ENCODE peak calls at places on chromosomes 6 and 20, in seven cellular contexts. Q is esophagus muscularis mucosa, O is heart left ventricle, V is fibroblast of the aortic adventitia, A is GM20000, Z is endothelial cell of umbilical vein, K is Panc1. D is an unnamed sample.

GRCh38 chr6:7033202-7033601 is 74.6 kb upstream of the RREB1 start:
- DNase-seq in Q (no peak), O (peak; percentile 43), V (no peak), A (no peak), Z (no peak), K (no peak), D (no peak)

GRCh38 chr20:15930324-15931305 is 642.6 kb downstream of the KIF16B start:
- DNase-seq in Q (peak; percentile 79), O (no peak), V (no peak), A (no peak), Z (peak; percentile 54), K (no peak), D (peak; percentile 38)

GRCh38 chr20:33024263-33024601 is 7.2 kb upstream of the BPIFB6 start:
- DNase-seq in Q (no peak), O (no peak), V (no peak), A (no peak), Z (no peak), K (no peak), D (no peak)

GRCh38 chr6:98117072-98117471 is 717.3 kb upstream of the POU3F2 start:
- DNase-seq in Q (no peak), O (no peak), V (no peak), A (no peak), Z (no peak), K (no peak), D (no peak)

GRCh38 chr6:117072781-117073180 is 192.6 kb upstream of the VGLL2 start:
- DNase-seq in Q (no peak), O (no peak), V (no peak), A (no peak), Z (no peak), K (no peak), D (no peak)

GRCh38 chr6:118387921-118388701 is 160.0 kb upstream of the PLN start:
- DNase-seq in Q (no peak), O (no peak), V (peak; percentile 80), A (no peak), Z (peak; percentile 97), K (peak; percentile 76), D (no peak)

GRCh38 chr6:32192608-32193039 is at the start of gene GPSM3:
- DNase-seq in Q (no peak), O (peak; percentile 77), V (no peak), A (peak; percentile 44), Z (peak; percentile 57), K (no peak), D (no peak)

GRCh38 chr20:46978871-46979536 is 84.4 kb downstream of the EYA2 start:
- DNase-seq in Q (no peak), O (peak; percentile 26), V (no peak), A (no peak), Z (no peak), K (no peak), D (no peak)

GRCh38 chr6:14889172-14889571 is 356.7 kb upstream of the JARID2 start:
- DNase-seq in Q (no peak), O (no peak), V (peak; percentile 12), A (no peak), Z (no peak), K (no peak), D (no peak)

GRCh38 chr6:133606833-133607232 is 282.1 kb upstream of the TCF21 start:
- DNase-seq in Q (no peak), O (no peak), V (no peak), A (no peak), Z (no peak), K (no peak), D (no peak)

GRCh38 chr6:112332274-112332673 is 14.9 kb upstream of the RFPL4B start:
- DNase-seq in Q (no peak), O (no peak), V (no peak), A (no peak), Z (no peak), K (no peak), D (no peak)

GRCh38 chr6:17470953-17471335 is 77.5 kb downstream of the CAP2 start:
- DNase-seq in Q (no peak), O (no peak), V (peak; percentile 85), A (no peak), Z (no peak), K (no peak), D (no peak)

GRCh38 chr6:17470209-17470952 is 77.0 kb downstream of the CAP2 start:
- DNase-seq in Q (no peak), O (no peak), V (peak; percentile 58), A (no peak), Z (no peak), K (no peak), D (no peak)

GRCh38 chr6:17466707-17467106 is 73.3 kb downstream of the CAP2 start:
- DNase-seq in Q (no peak), O (no peak), V (no peak), A (no peak), Z (no peak), K (no peak), D (no peak)

GRCh38 chr6:17472653-17473183 is 79.3 kb downstream of the CAP2 start:
- DNase-seq in Q (no peak), O (no peak), V (no peak), A (no peak), Z (no peak), K (no peak), D (no peak)

GRCh38 chr6:17469006-17469972 is 75.9 kb downstream of the CAP2 start:
- DNase-seq in Q (no peak), O (no peak), V (peak; percentile 7), A (no peak), Z (peak; percentile 85), K (no peak), D (no peak)
- TF ChIP-seq CTCF in Q (peak; percentile 54), O (peak; percentile 33), V (no peak), A (no peak), Z (peak; percentile 62), K (peak; percentile 8), D (no peak)

GRCh38 chr6:24855389-24856245 is 56.9 kb upstream of the ARMH2 start:
- DNase-seq in Q (no peak), O (peak; percentile 55), V (peak; percentile 81), A (peak; percentile 73), Z (peak; percentile 70), K (peak; percentile 45), D (peak; percentile 56)

GRCh38 chr6:24854077-24854670 is 55.5 kb upstream of the ARMH2 start:
- DNase-seq in Q (no peak), O (no peak), V (no peak), A (no peak), Z (no peak), K (no peak), D (no peak)

GRCh38 chr6:24856954-24857670 is 58.4 kb upstream of the ARMH2 start:
- DNase-seq in Q (no peak), O (no peak), V (no peak), A (no peak), Z (no peak), K (no peak), D (no peak)

GRCh38 chr6:24858154-24858801 is 59.6 kb upstream of the ARMH2 start:
- DNase-seq in Q (no peak), O (no peak), V (peak; percentile 53), A (peak; percentile 20), Z (peak; percentile 10), K (no peak), D (peak; percentile 42)

DNA sequence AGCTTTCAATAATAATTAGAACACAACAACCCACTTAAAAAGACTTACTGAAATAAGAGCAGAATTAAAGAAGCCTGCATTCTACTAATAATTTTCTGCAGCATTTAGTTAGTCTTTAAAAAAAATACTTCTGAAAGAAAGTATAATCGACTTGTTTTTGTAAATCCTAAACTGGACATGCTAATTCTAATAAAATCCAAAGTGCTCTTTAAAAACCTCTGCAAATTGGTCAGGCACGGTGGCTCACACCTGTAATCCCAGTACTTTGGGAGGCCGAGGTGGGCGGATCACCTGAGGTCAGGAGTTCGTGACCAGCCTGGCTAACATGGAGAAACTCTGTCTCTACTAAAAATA is 57.5 kb upstream of the ARMH2 start:
- DNase-seq in Q (no peak), O (no peak), V (no peak), A (no peak), Z (no peak), K (no peak), D (no peak)
- TF ChIP-seq CTCF in Q (peak; percentile 4), O (no peak), V (no peak), A (no peak), Z (no peak), K (peak; percentile 0), D (no peak)

GRCh38 chr6:56848105-56848504 is 106.8 kb upstream of the BEND6 start:
- DNase-seq in Q (no peak), O (no peak), V (no peak), A (no peak), Z (no peak), K (no peak), D (no peak)
- TF ChIP-seq CTCF in Q (no peak), O (no peak), V (no peak), A (no peak), Z (no peak), K (no peak), D (no peak)

GRCh38 chr6:5923840-5924239 is 82.9 kb downstream of the NRN1 start:
- DNase-seq in Q (no peak), O (no peak), V (no peak), A (no peak), Z (no peak), K (no peak), D (no peak)
- TF ChIP-seq CTCF in Q (no peak), O (no peak), V (no peak), A (no peak), Z (no peak), K (no peak), D (no peak)

DNA sequence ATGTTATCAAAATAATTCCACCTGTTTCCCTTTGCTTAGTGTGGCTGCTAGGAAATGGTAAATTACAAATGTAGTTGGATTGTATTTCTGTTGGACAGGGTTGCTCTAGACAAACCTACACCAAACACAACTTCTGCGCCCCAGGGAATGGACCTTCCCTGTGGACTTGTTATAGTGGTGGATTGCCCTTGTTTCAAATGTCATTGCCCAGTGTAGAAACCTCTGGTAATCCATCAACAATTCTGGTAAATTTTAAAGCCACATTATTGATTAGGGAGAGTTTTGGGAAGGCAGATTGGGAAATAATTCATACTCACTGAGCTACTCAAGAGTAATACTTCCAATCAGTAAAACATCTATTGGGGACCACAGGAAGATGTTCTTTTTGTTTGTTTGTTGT is 239.8 kb downstream of the ARID1B start:
- DNase-seq in Q (no peak), O (no peak), V (no peak), A (no peak), Z (no peak), K (no peak), D (no peak)
- TF ChIP-seq CTCF in Q (no peak), O (no peak), V (no peak), A (no peak), Z (no peak), K (no peak), D (no peak)

GRCh38 chr6:94071835-94072234 is 652.5 kb upstream of the EPHA7 start:
- DNase-seq in Q (no peak), O (no peak), V (peak; percentile 10), A (no peak), Z (no peak), K (no peak), D (no peak)
- TF ChIP-seq CTCF in Q (peak; percentile 27), O (peak; percentile 39), V (no peak), A (no peak), Z (no peak), K (peak; percentile 36), D (no peak)

GRCh38 chr20:41466836-41467619 is 100.4 kb upstream of the EMILIN3 start:
- DNase-seq in Q (no peak), O (no peak), V (no peak), A (no peak), Z (no peak), K (no peak), D (no peak)
- TF ChIP-seq CTCF in Q (no peak), O (no peak), V (no peak), A (no peak), Z (no peak), K (no peak), D (no peak)

D was measured in lung.